ENCODE peak calls at places on chromosomes 12 and 14, in four cellular contexts. I, U, P and A are unnamed samples.

GRCh38 chr14:38207830-38208815 is at the start of gene SSTR1:
- DNase-seq in I (peak; percentile 4), U (no peak), P (peak; percentile 38), A (no peak)

GRCh38 chr12:80829767-80830166 is 108.0 kb downstream of the LIN7A start:
- DNase-seq in I (no peak), U (no peak), P (no peak), A (no peak)

GRCh38 chr14:68938515-68939423 is 40.3 kb downstream of the ACTN1 start:
- DNase-seq in I (no peak), U (no peak), P (no peak), A (no peak)

GRCh38 chr12:4015225-4016076 is 142.3 kb upstream of the PARP11 start:
- DNase-seq in I (no peak), U (no peak), P (no peak), A (no peak)

GRCh38 chr14:92880851-92881250 is 42.1 kb upstream of the CHGA start:
- DNase-seq in I (no peak), U (no peak), P (peak; percentile 55), A (no peak)

GRCh38 chr14:65906948-65907347 is 494.4 kb downstream of the FUT8 start:
- DNase-seq in I (no peak), U (no peak), P (no peak), A (no peak)

GRCh38 chr12:53965251-53966069 is 7.5 kb upstream of the HOXC11 start:
- DNase-seq in I (no peak), U (no peak), P (peak; percentile 85), A (no peak)

GRCh38 chr12:131826064-131826928 is 1.9 kb upstream of the MMP17 start:
- DNase-seq in I (no peak), U (no peak), P (no peak), A (no peak)

GRCh38 chr14:77470192-77470870 is 12.4 kb downstream of the AHSA1 start:
- DNase-seq in I (no peak), U (no peak), P (no peak), A (no peak)

GRCh38 chr12:117643971-117644370 is 282.5 kb upstream of the NOS1 start:
- DNase-seq in I (no peak), U (no peak), P (no peak), A (no peak)

GRCh38 chr14:73752297-73752992 is 38.3 kb upstream of the PNMA1 start:
- DNase-seq in I (no peak), U (no peak), P (no peak), A (no peak)

GRCh38 chr14:77043177-77043983 is 14.9 kb upstream of the IRF2BPL start:
- DNase-seq in I (no peak), U (peak; percentile 37), P (no peak), A (peak; percentile 61)

GRCh38 chr12:53872367-53872766 is 66.3 kb upstream of the HOXC13 start:
- DNase-seq in I (no peak), U (no peak), P (no peak), A (no peak)

GRCh38 chr14:99687284-99688209 is 3.4 kb downstream of the CYP46A1 start:
- DNase-seq in I (peak; percentile 34), U (no peak), P (peak; percentile 70), A (peak; percentile 45)

GRCh38 chr14:21486640-21487087 is 9.7 kb downstream of the TOX4 start:
- DNase-seq in I (no peak), U (no peak), P (no peak), A (no peak)

GRCh38 chr12:13223176-13223806 is 26.8 kb downstream of the EMP1 start:
- DNase-seq in I (no peak), U (no peak), P (no peak), A (no peak)

GRCh38 chr12:93380480-93381121 is 2.9 kb downstream of the NUDT4 start:
- DNase-seq in I (no peak), U (no peak), P (no peak), A (peak; percentile 56)

GRCh38 chr12:11581179-11581755 is 68.2 kb upstream of the ETV6 start:
- DNase-seq in I (peak; percentile 40), U (no peak), P (peak; percentile 48), A (peak; percentile 88)